ENCODE peak calls at places on chromosome 11, in five cellular contexts. One of them, this sample, is unnamed.

GRCh38 chr11:4644233-4644632 is 451 bp downstream of the OR51E1 start:
- DNase-seq in T-helper 17 cell: no peak
- DNase-seq in T-helper 1 cell: no peak
- DNase-seq in Daoy: no peak
- DNase-seq in astrocyte of the spinal cord: no peak
- DNase-seq in this sample: no peak

GRCh38 chr11:47565340-47566165 is at the start of gene PTPMT1:
- DNase-seq in Daoy: peak; percentile 82
- DNase-seq in T-helper 17 cell: peak; percentile 45
- DNase-seq in T-helper 1 cell: peak; percentile 40
- DNase-seq in astrocyte of the spinal cord: peak; percentile 61
- DNase-seq in this sample: peak; percentile 58

GRCh38 chr11:59839615-59840014 is 5.7 kb downstream of the CBLIF start:
- DNase-seq in T-helper 1 cell: no peak
- DNase-seq in T-helper 17 cell: no peak
- DNase-seq in astrocyte of the spinal cord: no peak
- DNase-seq in Daoy: no peak
- DNase-seq in this sample: no peak

GRCh38 chr11:36594316-36594989 is at the start of gene IFTAP:
- DNase-seq in T-helper 17 cell: no peak
- DNase-seq in T-helper 1 cell: no peak
- DNase-seq in Daoy: peak; percentile 85
- DNase-seq in astrocyte of the spinal cord: peak; percentile 92
- DNase-seq in this sample: peak; percentile 48

GRCh38 chr11:121389651-121390050 is 62.5 kb upstream of the SORL1 start:
- DNase-seq in T-helper 17 cell: no peak
- DNase-seq in astrocyte of the spinal cord: peak; percentile 35
- DNase-seq in Daoy: no peak
- DNase-seq in T-helper 1 cell: no peak
- DNase-seq in this sample: no peak

GRCh38 chr11:45394294-45395085 is 108.3 kb upstream of the SYT13 start:
- DNase-seq in Daoy: no peak
- DNase-seq in T-helper 1 cell: no peak
- DNase-seq in astrocyte of the spinal cord: no peak
- DNase-seq in T-helper 17 cell: no peak
- DNase-seq in this sample: no peak

GRCh38 chr11:64321533-64321932 is 3.6 kb downstream of the PRDX5 start:
- DNase-seq in Daoy: peak; percentile 75
- DNase-seq in T-helper 1 cell: no peak
- DNase-seq in astrocyte of the spinal cord: peak; percentile 53
- DNase-seq in T-helper 17 cell: no peak
- DNase-seq in this sample: no peak

GRCh38 chr11:72524711-72525110 is 90.4 kb upstream of the CLPB start:
- DNase-seq in T-helper 1 cell: no peak
- DNase-seq in Daoy: peak; percentile 44
- DNase-seq in T-helper 17 cell: no peak
- DNase-seq in astrocyte of the spinal cord: no peak
- DNase-seq in this sample: no peak

GRCh38 chr11:15453211-15453715 is 338.5 kb downstream of the INSC start:
- DNase-seq in Daoy: no peak
- DNase-seq in astrocyte of the spinal cord: no peak
- DNase-seq in T-helper 17 cell: no peak
- DNase-seq in T-helper 1 cell: no peak
- DNase-seq in this sample: no peak